ENCODE peak calls at places on chromosomes 2 and 18, in six cellular contexts. P is GM12892, C is GM12878, S is K562, V is H1, F is HepG2. J is an unnamed sample.
A peak's percentile ranks its signal among the peaks of the same experiment; 100 is the strongest.

GRCh38 chr2:9231291-9232165 is 24.9 kb downstream of the ASAP2 start:
- DNase-seq in P (no peak), C (no peak), S (no peak), V (peak; percentile 36), F (no peak), J (no peak)

GRCh38 chr2:102005989-102006885 is 14.5 kb downstream of the IL1R2 start:
- DNase-seq in P (no peak), C (no peak), S (peak; percentile 66), V (peak; percentile 67), F (peak; percentile 73), J (peak; percentile 26)

GRCh38 chr2:195561205-195562032 is 95.6 kb upstream of the SLC39A10 start:
- DNase-seq in P (no peak), C (peak; percentile 82), S (no peak), V (no peak), F (no peak), J (no peak)

GRCh38 chr18:46868171-46868921 is 49.0 kb downstream of the PIAS2 start:
- DNase-seq in P (no peak), C (no peak), S (no peak), V (no peak), F (no peak), J (no peak)

GRCh38 chr2:174247474-174248186 is 702 bp downstream of the OLA1 start:
- DNase-seq in P (peak; percentile 10), C (no peak), S (no peak), V (no peak), F (peak; percentile 70), J (peak; percentile 17)

GRCh38 chr2:233173115-233173514 is 78.4 kb upstream of the ATG16L1 start:
- DNase-seq in P (no peak), C (no peak), S (no peak), V (no peak), F (no peak), J (no peak)

GRCh38 chr2:85998071-85998991 is 107.4 kb downstream of the POLR1A start:
- DNase-seq in P (no peak), C (no peak), S (peak; percentile 29), V (no peak), F (no peak), J (no peak)

GRCh38 chr2:43021791-43022500 is 204.5 kb downstream of the ZFP36L2 start:
- DNase-seq in P (no peak), C (no peak), S (peak; percentile 57), V (peak; percentile 80), F (peak; percentile 65), J (no peak)

GRCh38 chr2:151071906-151072305 is 189.8 kb downstream of the RBM43 start:
- DNase-seq in P (no peak), C (no peak), S (no peak), V (no peak), F (no peak), J (no peak)

GRCh38 chr2:130316596-130316995 is 26.1 kb upstream of the IMP4 start:
- DNase-seq in P (no peak), C (no peak), S (no peak), V (no peak), F (no peak), J (no peak)

GRCh38 chr2:20781656-20782265 is 41.1 kb downstream of the LDAH start:
- DNase-seq in P (no peak), C (no peak), S (peak; percentile 21), V (peak; percentile 48), F (peak; percentile 51), J (no peak)

GRCh38 chr2:54086157-54086556 is 29.3 kb upstream of the ACYP2 start:
- DNase-seq in P (no peak), C (no peak), S (no peak), V (no peak), F (no peak), J (no peak)

GRCh38 chr2:31337197-31337596 is 77.3 kb downstream of the XDH start:
- DNase-seq in P (no peak), C (no peak), S (no peak), V (no peak), F (no peak), J (no peak)

GRCh38 chr2:117342415-117342814 is 472.1 kb upstream of the DDX18 start:
- DNase-seq in P (no peak), C (no peak), S (no peak), V (no peak), F (no peak), J (no peak)

GRCh38 chr2:235541016-235541415 is 47.2 kb downstream of the AGAP1 start:
- DNase-seq in P (no peak), C (no peak), S (no peak), V (no peak), F (peak; percentile 35), J (no peak)

GRCh38 chr18:73684651-73685050 is 463.0 kb downstream of the FBXO15 start:
- DNase-seq in P (no peak), C (no peak), S (no peak), V (no peak), F (no peak), J (no peak)

GRCh38 chr2:113847144-113847543 is 42.7 kb upstream of the ACTR3 start:
- DNase-seq in P (no peak), C (no peak), S (no peak), V (no peak), F (no peak), J (no peak)

GRCh38 chr2:172430027-172430426 is 2.6 kb downstream of the ITGA6 start:
- DNase-seq in P (no peak), C (no peak), S (no peak), V (no peak), F (no peak), J (no peak)

GRCh38 chr2:172428841-172429173 is 1.4 kb downstream of the ITGA6 start:
- DNase-seq in P (no peak), C (no peak), S (no peak), V (no peak), F (peak; percentile 64), J (no peak)

GRCh38 chr2:172430671-172431070 is 3.3 kb downstream of the ITGA6 start:
- DNase-seq in P (no peak), C (no peak), S (no peak), V (no peak), F (no peak), J (no peak)

GRCh38 chr2:172427990-172428840 is 829 bp downstream of the ITGA6 start:
- DNase-seq in P (no peak), C (no peak), S (peak; percentile 46), V (peak; percentile 66), F (peak; percentile 74), J (peak; percentile 19)

GRCh38 chr2:172429351-172429968 is 2.1 kb downstream of the ITGA6 start:
- DNase-seq in P (no peak), C (no peak), S (no peak), V (no peak), F (no peak), J (no peak)
- TF ChIP-seq POLR2A in P (no peak), C (no peak), S (no peak), V (no peak), F (no peak), J (no peak)

GRCh38 chr2:156538083-156538504 is 101.9 kb downstream of the GPD2 start:
- DNase-seq in P (no peak), C (peak; percentile 53), S (no peak), V (no peak), F (no peak), J (no peak)
- TF ChIP-seq TAF1 in P (no peak), C (no peak), S (no peak), V (no peak), F (no peak), J (no peak)

DNA sequence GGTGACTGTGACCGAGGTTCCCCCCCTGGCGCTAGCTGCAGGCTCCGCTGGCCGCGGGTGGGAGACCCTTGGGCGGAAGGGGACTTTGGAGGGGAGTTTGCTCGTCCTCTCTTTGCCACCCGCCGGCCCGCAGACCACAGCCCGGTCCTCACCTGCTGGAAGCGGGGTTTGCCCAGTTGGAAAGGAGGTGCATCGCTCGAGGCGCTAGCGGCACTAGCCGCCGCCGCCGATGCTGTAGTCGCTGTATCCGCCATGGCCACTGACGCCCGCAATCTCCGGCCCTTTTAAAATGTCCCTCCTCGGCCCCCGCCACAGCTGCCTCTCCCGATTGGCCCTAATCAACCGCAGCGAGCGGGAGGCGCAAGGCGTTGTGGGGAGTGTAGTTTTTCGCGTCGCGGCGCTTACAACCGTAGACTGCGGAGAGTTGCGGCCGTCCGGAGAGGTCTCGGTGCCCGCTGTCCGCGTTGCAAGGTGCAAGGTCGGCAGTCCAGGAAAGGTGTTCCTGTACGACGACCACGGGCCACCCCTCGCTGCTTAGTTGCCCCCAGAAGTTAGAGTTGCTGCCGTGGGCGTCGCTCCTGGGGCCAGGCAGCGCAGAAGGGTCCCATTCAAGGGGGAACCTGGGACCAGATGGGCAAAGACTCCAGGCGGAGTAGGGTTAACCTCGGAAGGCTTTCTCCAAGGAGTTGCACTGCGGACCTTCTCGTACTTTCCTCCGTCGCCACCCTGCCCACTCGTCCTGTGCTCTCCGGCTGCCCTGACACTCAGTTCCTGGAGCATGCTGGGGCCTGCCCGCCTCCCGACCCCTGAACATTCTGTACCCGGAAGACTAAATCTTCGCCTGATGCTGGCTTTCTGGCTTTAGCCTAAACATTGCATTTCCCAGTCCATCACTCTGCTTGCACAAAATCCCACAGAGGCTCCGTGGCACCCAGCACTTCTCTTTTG is at the start of gene SFXN5:
- DNase-seq in P (peak; percentile 82), C (peak; percentile 40), S (peak; percentile 78), V (peak; percentile 94), F (peak; percentile 93), J (peak; percentile 86)
- TF ChIP-seq POLR2A in P (no peak), C (peak; percentile 77), S (peak; percentile 94), V (peak; percentile 93), F (peak; percentile 82), J (peak; percentile 34)

GRCh38 chr2:181376442-181376841 is 80.7 kb upstream of the ITGA4 start:
- DNase-seq in P (no peak), C (no peak), S (no peak), V (no peak), F (no peak), J (no peak)

GRCh38 chr2:181371782-181372292 is 85.3 kb upstream of the ITGA4 start:
- DNase-seq in P (no peak), C (no peak), S (no peak), V (no peak), F (no peak), J (no peak)

GRCh38 chr2:181372656-181373055 is 84.5 kb upstream of the ITGA4 start:
- DNase-seq in P (no peak), C (no peak), S (no peak), V (no peak), F (no peak), J (no peak)

GRCh38 chr2:181376999-181377398 is 80.2 kb upstream of the ITGA4 start:
- DNase-seq in P (no peak), C (no peak), S (no peak), V (no peak), F (no peak), J (no peak)

DNA sequence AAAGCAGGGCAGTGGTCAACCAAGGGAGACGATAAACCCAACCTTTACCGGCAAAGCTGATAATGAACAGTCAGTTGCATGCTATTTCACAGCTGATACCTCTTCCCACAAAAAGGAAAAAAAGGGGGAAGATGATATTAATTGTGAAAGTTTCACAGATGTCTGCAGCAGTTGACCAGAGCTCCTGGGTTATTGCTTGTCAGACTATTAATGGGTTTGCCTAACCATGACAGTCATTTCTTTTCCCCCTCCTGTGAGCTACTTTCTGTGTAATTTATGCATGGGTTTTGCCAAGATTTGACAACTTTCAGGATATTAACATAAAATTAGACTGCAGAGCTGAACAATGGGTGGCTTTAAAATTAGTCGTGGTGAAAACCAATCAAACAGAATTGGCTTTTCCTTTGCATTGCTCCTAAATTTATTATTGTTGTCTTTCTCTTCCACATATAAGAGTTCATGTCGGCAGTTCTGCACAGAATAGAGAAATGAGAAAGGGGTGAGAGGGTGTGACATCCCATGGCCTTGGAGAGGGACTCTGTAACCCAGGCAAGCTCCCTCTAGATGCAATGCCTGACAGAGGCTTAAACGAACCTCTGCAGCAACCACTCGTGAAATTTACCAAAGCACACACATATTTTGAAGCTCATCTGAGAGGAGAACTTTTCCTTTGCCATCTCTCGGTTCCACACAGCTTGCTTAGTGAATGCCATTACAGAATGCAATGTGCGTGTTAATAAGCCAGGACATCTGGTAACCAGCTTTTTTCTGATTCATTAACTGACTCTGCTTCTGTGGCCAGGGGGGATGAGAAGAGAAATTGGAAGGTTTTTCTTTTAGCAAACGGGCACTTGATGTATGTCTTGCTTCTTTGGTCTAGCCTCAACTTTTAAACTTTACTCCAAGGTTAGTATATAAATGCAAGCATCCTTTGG is 82.2 kb upstream of the ITGA4 start:
- DNase-seq in P (no peak), C (peak; percentile 42), S (no peak), V (no peak), F (no peak), J (no peak)
- TF ChIP-seq TAF1 in P (no peak), C (no peak), S (no peak), V (no peak), F (no peak), J (no peak)